ENCODE peak calls at places on chromosomes 6 and 20, in four cellular contexts. W, H, T and O are unnamed samples.

GRCh38 chr6:138728672-138729071 is 44.9 kb upstream of the CCDC28A start:
- DNase-seq in W (no peak), H (no peak), T (no peak), O (no peak)

GRCh38 chr20:56689852-56690485 is 60.9 kb downstream of the TFAP2C start:
- DNase-seq in W (peak), H (no peak), T (peak), O (peak)

GRCh38 chr6:143396497-143397228 is 53.8 kb downstream of the ADAT2 start:
- DNase-seq in W (peak), H (no peak), T (no peak), O (no peak)

GRCh38 chr6:143675327-143675900 is 2.4 kb upstream of the PHACTR2 start:
- DNase-seq in W (no peak), H (no peak), T (no peak), O (no peak)

GRCh38 chr6:156953125-156953477 is 175.9 kb downstream of the ARID1B start:
- DNase-seq in W (peak), H (no peak), T (no peak), O (no peak)

GRCh38 chr6:139452176-139452876 is 77.9 kb upstream of the CITED2 start:
- DNase-seq in W (peak), H (no peak), T (no peak), O (no peak)

GRCh38 chr6:92723390-92723931 is 695.9 kb downstream of the EPHA7 start:
- DNase-seq in W (no peak), H (no peak), T (no peak), O (peak)

GRCh38 chr6:3962897-3963296 is 113.7 kb downstream of the FAM50B start:
- DNase-seq in W (peak), H (no peak), T (no peak), O (no peak)

GRCh38 chr6:119791746-119792145 is 442.2 kb upstream of the MAN1A1 start:
- DNase-seq in W (no peak), H (no peak), T (no peak), O (no peak)

GRCh38 chr6:123587838-123588545 is 48.8 kb downstream of the TRDN start:
- DNase-seq in W (no peak), H (no peak), T (no peak), O (no peak)

GRCh38 chr6:17589402-17590116 is 10.5 kb upstream of the FAM8A1 start:
- DNase-seq in W (peak), H (peak), T (peak), O (peak)

GRCh38 chr6:43972915-43973304 is 154.3 kb downstream of the MRPL14 start:
- DNase-seq in W (peak), H (peak), T (peak), O (peak)

GRCh38 chr6:69918766-69919165 is 52.4 kb downstream of the COL19A1 start:
- DNase-seq in W (no peak), H (no peak), T (no peak), O (peak)

GRCh38 chr6:69913361-69913760 is 47.0 kb downstream of the COL19A1 start:
- DNase-seq in W (no peak), H (no peak), T (no peak), O (no peak)

GRCh38 chr6:69915346-69915745 is 49.0 kb downstream of the COL19A1 start:
- DNase-seq in W (peak), H (no peak), T (no peak), O (no peak)

GRCh38 chr6:69917834-69918233 is 51.5 kb downstream of the COL19A1 start:
- DNase-seq in W (peak), H (no peak), T (no peak), O (peak)

GRCh38 chr6:69914015-69914485 is 47.7 kb downstream of the COL19A1 start:
- DNase-seq in W (no peak), H (no peak), T (no peak), O (no peak)
- TF ChIP-seq CTCF in W (no peak), H (no peak), T (no peak), O (no peak)

DNA sequence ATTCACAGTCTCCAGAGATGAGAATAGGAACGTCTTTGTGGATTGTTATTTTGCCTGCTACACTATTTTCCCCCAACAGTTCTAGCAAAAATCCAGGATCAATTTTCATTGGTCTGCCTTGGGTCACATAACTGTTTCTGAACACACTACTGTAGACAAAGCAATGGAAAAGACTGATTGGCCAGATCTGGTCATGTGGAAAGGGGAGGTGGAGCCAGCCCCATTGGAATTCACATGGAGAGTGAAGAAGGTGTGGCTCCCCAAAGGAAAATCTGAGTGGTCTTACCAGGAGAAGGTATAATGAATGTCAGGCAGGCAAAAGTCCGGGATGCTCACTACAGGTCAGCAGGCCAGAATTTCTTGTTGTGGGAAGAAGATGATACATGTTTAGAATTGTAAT is 9.5 kb upstream of the TP53RK start:
- DNase-seq in W (no peak), H (no peak), T (no peak), O (no peak)
- H3K4me3 ChIP-seq in W (no peak), H (no peak), T (no peak), O (no peak)

DNA sequence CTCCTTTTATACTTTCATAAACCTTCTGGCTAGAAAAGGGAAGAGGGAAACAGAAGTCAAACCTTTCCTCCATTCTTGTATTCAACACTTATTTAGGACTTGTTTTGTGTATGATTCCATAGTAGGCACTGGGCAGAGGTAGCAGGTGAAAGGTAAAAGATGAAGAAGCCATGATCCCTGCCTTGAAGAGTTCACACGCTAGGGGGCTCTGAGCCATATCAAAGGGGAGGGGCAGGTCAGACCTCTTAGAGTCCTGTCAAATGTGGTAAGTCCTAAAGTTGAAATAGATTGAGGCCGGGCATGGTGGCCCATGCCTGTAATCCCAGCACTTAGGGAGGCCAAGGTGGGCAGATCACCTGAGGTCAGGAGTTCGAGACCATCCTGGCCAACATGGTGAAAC is 85.5 kb downstream of the NDUFAF5 start:
- DNase-seq in W (no peak), H (no peak), T (no peak), O (no peak)
- TF ChIP-seq CTCF in W (no peak), H (no peak), T (no peak), O (no peak)

GRCh38 chr20:32539063-32539816 is 45.9 kb downstream of the NOL4L start:
- DNase-seq in W (no peak), H (peak), T (no peak), O (no peak)
- H3K4me3 ChIP-seq in W (no peak), H (no peak), T (no peak), O (no peak)

GRCh38 chr6:39388526-39389371 is 66.2 kb upstream of the KCNK16 start:
- DNase-seq in W (no peak), H (no peak), T (peak), O (no peak)

GRCh38 chr6:39387785-39388184 is 65.3 kb upstream of the KCNK16 start:
- DNase-seq in W (no peak), H (no peak), T (no peak), O (no peak)

GRCh38 chr6:39391182-39391581 is 68.7 kb upstream of the KCNK16 start:
- DNase-seq in W (no peak), H (no peak), T (no peak), O (no peak)

GRCh38 chr6:39393075-39393474 is 70.6 kb upstream of the KCNK16 start:
- DNase-seq in W (no peak), H (no peak), T (no peak), O (no peak)

DNA sequence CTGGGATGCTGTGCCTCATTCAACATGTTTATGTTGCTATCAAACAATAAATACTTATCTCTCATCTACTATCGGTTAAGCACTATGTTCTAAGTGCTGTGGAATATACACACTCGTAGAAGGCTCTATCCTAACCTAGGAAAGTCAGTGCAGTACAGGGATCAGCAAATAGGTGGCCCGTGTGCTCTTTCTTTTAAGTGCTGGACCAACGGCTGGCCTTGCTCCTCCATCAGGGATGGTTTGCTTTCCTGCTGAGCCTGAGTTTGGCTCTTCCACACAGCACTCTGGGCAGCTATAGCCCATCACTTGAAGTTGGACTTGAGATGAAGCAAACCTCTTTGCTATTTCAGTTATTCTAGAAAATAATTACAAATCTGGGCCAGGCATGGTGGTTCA is 66.9 kb upstream of the KCNK16 start:
- DNase-seq in W (peak), H (no peak), T (no peak), O (peak)
- TF ChIP-seq CTCF in W (peak), H (no peak), T (no peak), O (peak)

DNA sequence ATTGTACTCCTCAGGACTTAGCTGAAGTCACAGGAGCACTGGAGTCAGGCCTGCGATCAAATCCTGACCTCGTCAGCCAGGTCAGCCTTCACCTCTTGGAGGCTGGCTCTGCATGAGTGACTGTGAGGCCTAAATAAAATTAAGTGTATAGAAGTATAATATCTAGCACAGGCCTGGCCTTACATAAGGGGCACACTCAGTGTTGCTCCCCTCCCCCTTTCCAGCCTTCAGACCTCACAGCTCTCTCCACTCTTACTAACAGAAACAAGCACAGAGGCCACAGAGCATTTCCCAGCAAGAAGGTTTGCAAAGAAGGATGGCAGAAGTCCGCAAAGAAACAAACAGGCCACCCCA is 84.8 kb downstream of the TRERF1 start:
- DNase-seq in W (no peak), H (no peak), T (no peak), O (no peak)
- H3K4me3 ChIP-seq in W (no peak), H (no peak), T (no peak), O (no peak)